ENCODE peak calls at places on chromosomes 3 and 15, in four cellular contexts. One of them, this sample, is unnamed.

GRCh38 chr3:184513276-184514150 is 48.1 kb upstream of the EPHB3 start:
- DNase-seq in K562: peak
- DNase-seq in HepG2: peak
- DNase-seq in H1: peak
- DNase-seq in this sample: peak

GRCh38 chr3:77475545-77475944 is 435.6 kb downstream of the ROBO2 start:
- DNase-seq in H1: no peak
- DNase-seq in HepG2: no peak
- DNase-seq in K562: no peak
- DNase-seq in this sample: no peak

GRCh38 chr15:69661871-69662667 is 209.5 kb downstream of the RPLP1 start:
- DNase-seq in H1: no peak
- DNase-seq in HepG2: no peak
- DNase-seq in K562: no peak
- DNase-seq in this sample: no peak

GRCh38 chr3:72190050-72190449 is 405.1 kb upstream of the PROK2 start:
- DNase-seq in K562: no peak
- DNase-seq in HepG2: no peak
- DNase-seq in H1: no peak
- DNase-seq in this sample: no peak

GRCh38 chr15:54149115-54149531 is 170.9 kb downstream of the UNC13C start:
- DNase-seq in K562: no peak
- DNase-seq in HepG2: no peak
- DNase-seq in H1: no peak
- DNase-seq in this sample: no peak

GRCh38 chr3:66092175-66092990 is 53.7 kb upstream of the MAGI1 start:
- DNase-seq in K562: no peak
- DNase-seq in HepG2: no peak
- DNase-seq in H1: no peak
- DNase-seq in this sample: no peak

GRCh38 chr3:21944251-21944650 is 193.2 kb upstream of the ZNF385D start:
- DNase-seq in HepG2: no peak
- DNase-seq in K562: no peak
- DNase-seq in H1: no peak
- DNase-seq in this sample: no peak

GRCh38 chr3:186059192-186059591 is 49.7 kb downstream of the ETV5 start:
- DNase-seq in HepG2: no peak
- DNase-seq in K562: no peak
- DNase-seq in H1: no peak
- DNase-seq in this sample: no peak

GRCh38 chr3:136819784-136820640 is 1.1 kb downstream of the SLC35G2 start:
- DNase-seq in H1: no peak
- DNase-seq in HepG2: peak
- DNase-seq in K562: no peak
- DNase-seq in this sample: peak

GRCh38 chr3:124858275-124858674 is 28.9 kb downstream of the ITGB5 start:
- DNase-seq in K562: no peak
- DNase-seq in H1: no peak
- DNase-seq in HepG2: no peak
- DNase-seq in this sample: peak

GRCh38 chr15:65583701-65584100 is 27.2 kb downstream of the INTS14 start:
- DNase-seq in H1: no peak
- DNase-seq in K562: no peak
- DNase-seq in HepG2: peak
- DNase-seq in this sample: peak

GRCh38 chr15:64681424-64682024 is 93.9 kb downstream of the RBPMS2 start:
- DNase-seq in K562: peak
- DNase-seq in HepG2: peak
- DNase-seq in H1: peak
- DNase-seq in this sample: peak

GRCh38 chr3:54344601-54345216 is 222.4 kb downstream of the CACNA2D3 start:
- DNase-seq in K562: no peak
- DNase-seq in H1: no peak
- DNase-seq in HepG2: no peak
- DNase-seq in this sample: no peak

GRCh38 chr3:134697830-134698699 is 47.2 kb upstream of the KY start:
- DNase-seq in HepG2: no peak
- DNase-seq in H1: no peak
- DNase-seq in K562: no peak
- DNase-seq in this sample: no peak

GRCh38 chr3:127676921-127677351 is 4.2 kb downstream of the ABTB1 start:
- DNase-seq in K562: no peak
- DNase-seq in HepG2: no peak
- DNase-seq in H1: no peak
- DNase-seq in this sample: no peak

GRCh38 chr3:141379250-141379872 is 11.1 kb downstream of the ZBTB38 start:
- DNase-seq in H1: no peak
- DNase-seq in HepG2: no peak
- DNase-seq in K562: no peak
- DNase-seq in this sample: no peak

GRCh38 chr3:10936686-10937085 is 55.9 kb upstream of the SLC6A1 start:
- DNase-seq in HepG2: no peak
- DNase-seq in H1: no peak
- DNase-seq in K562: no peak
- DNase-seq in this sample: no peak

GRCh38 chr3:14418670-14419250 is 16.4 kb downstream of the SLC6A6 start:
- DNase-seq in H1: no peak
- DNase-seq in K562: no peak
- DNase-seq in HepG2: peak
- DNase-seq in this sample: no peak

GRCh38 chr3:180319461-180319860 is 282.5 kb upstream of the TTC14 start:
- DNase-seq in HepG2: no peak
- DNase-seq in H1: no peak
- DNase-seq in K562: no peak
- DNase-seq in this sample: no peak

GRCh38 chr15:99916668-99917223 is 183.5 kb upstream of the LYSMD4 start:
- DNase-seq in H1: no peak
- DNase-seq in HepG2: no peak
- DNase-seq in K562: no peak
- DNase-seq in this sample: no peak

GRCh38 chr3:12906141-12906915 is 65.0 kb upstream of the RPL32 start:
- DNase-seq in HepG2: no peak
- DNase-seq in K562: no peak
- DNase-seq in H1: no peak
- DNase-seq in this sample: no peak

GRCh38 chr3:12903881-12904280 is 62.5 kb upstream of the RPL32 start:
- DNase-seq in K562: no peak
- DNase-seq in H1: no peak
- DNase-seq in HepG2: no peak
- DNase-seq in this sample: no peak

GRCh38 chr3:12904951-12905315 is 63.6 kb upstream of the RPL32 start:
- DNase-seq in H1: no peak
- DNase-seq in K562: no peak
- DNase-seq in HepG2: no peak
- DNase-seq in this sample: no peak

GRCh38 chr3:12906916-12907290 is 65.5 kb upstream of the RPL32 start:
- DNase-seq in K562: no peak
- DNase-seq in H1: no peak
- DNase-seq in HepG2: no peak
- DNase-seq in this sample: no peak

GRCh38 chr3:12905316-12906071 is 64.1 kb upstream of the RPL32 start:
- DNase-seq in H1: no peak
- DNase-seq in HepG2: no peak
- DNase-seq in K562: no peak
- DNase-seq in this sample: no peak
- H3K9ac ChIP-seq in H1: no peak
- H3K9ac ChIP-seq in HepG2: no peak
- H3K9ac ChIP-seq in K562: peak
- H3K9ac ChIP-seq in this sample: no peak

DNA sequence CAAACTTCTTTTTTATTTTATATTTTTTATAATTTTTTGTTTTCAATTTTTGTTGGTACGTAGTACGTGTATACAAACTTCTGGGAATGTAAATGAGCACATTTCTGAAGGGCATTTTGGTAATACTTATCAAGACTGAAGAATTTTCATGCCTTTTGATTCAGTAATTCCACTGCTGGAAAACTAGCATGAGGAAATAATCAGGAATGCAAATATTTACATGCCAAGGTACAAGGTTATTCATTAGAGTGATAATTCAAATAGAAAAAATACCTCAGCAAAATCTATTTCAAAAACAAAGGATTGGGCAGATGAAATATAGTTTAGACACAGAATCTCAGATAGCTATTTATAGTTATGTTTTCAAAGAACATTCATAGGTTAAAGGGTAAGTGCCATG is 128.7 kb downstream of the DMXL2 start:
- DNase-seq in H1: no peak
- DNase-seq in K562: no peak
- DNase-seq in HepG2: peak
- DNase-seq in this sample: no peak
- TF ChIP-seq JUN in H1: no peak
- TF ChIP-seq JUN in K562: no peak
- TF ChIP-seq JUN in HepG2: no peak
- TF ChIP-seq JUN in this sample: no peak

GRCh38 chr15:49693491-49693890 is 72.6 kb downstream of the DTWD1 start:
- DNase-seq in K562: no peak
- DNase-seq in HepG2: no peak
- DNase-seq in H1: no peak
- DNase-seq in this sample: no peak
- H3K9ac ChIP-seq in K562: no peak
- H3K9ac ChIP-seq in HepG2: no peak
- H3K9ac ChIP-seq in H1: no peak
- H3K9ac ChIP-seq in this sample: no peak

GRCh38 chr3:107829185-107829584 is 261.6 kb downstream of the CD47 start:
- DNase-seq in HepG2: no peak
- DNase-seq in K562: no peak
- DNase-seq in H1: no peak
- DNase-seq in this sample: no peak
- TF ChIP-seq JUN in HepG2: no peak
- TF ChIP-seq JUN in K562: no peak
- TF ChIP-seq JUN in H1: no peak
- TF ChIP-seq JUN in this sample: no peak

DNA sequence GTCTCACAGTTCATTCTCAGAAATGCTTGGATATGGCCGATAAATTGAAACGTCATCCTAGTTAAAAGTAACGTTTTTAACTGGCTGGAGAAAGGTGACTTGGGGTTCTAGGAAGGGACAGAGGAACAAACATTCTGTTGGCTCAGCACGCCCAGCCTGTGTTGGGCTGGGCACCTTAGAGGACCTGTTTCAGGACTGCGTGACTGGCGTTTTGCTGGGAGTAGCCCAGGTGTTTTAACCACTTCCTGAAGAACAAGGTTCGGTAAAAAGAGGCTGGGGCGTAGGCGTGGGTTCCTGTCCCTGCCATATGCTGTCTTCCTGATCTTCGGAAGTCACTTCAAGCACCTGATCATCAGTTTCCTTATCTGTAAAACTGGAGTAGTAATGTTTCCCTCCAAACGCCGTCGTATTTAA is 1.1 kb upstream of the TLNRD1 start:
- DNase-seq in H1: no peak
- DNase-seq in K562: peak
- DNase-seq in HepG2: no peak
- DNase-seq in this sample: no peak
- H3K9ac ChIP-seq in H1: no peak
- H3K9ac ChIP-seq in K562: peak
- H3K9ac ChIP-seq in HepG2: no peak
- H3K9ac ChIP-seq in this sample: no peak

DNA sequence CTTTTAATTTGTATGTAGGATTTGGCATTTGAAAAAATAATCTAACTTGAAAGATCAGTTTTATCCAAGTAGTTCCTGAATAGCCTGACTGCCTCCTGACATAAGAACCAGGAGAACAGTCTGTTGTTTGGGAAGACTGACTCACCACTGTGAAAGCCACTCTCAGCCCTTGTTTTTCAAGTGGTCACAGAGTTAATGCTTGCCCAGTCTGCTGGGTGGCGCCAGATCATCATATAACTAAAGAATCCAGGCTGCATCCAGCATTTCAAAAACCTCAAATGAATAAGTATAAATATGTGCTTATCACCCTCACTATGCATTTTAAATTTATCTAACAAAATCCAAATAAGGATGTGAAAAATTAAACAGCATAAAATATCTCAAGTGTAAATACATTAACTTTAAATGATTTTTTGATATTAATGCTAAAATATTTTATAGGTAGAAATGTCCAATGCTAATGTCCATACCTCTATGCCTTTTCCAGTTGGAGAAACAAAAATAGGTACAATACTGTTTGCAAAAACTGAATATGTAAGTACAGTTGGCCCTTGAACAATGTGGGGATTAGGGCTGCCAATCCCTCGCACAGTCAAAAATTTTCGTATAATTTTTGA is 26.9 kb upstream of the ZBBX start:
- DNase-seq in H1: peak
- DNase-seq in HepG2: peak
- DNase-seq in K562: no peak
- DNase-seq in this sample: peak
- TF ChIP-seq JUN in H1: no peak
- TF ChIP-seq JUN in HepG2: no peak
- TF ChIP-seq JUN in K562: no peak
- TF ChIP-seq JUN in this sample: no peak

GRCh38 chr15:68056097-68056865 is 2.2 kb downstream of the PIAS1 start:
- DNase-seq in H1: no peak
- DNase-seq in K562: no peak
- DNase-seq in HepG2: no peak
- DNase-seq in this sample: no peak
- H3K9ac ChIP-seq in H1: no peak
- H3K9ac ChIP-seq in K562: no peak
- H3K9ac ChIP-seq in HepG2: peak
- H3K9ac ChIP-seq in this sample: no peak